ENCODE peak calls at places on chromosomes 13 and 19, in seven cellular contexts. One of them, this sample, is unnamed.

GRCh38 chr19:2186071-2186846 is 22.5 kb downstream of the DOT1L start:
- DNase-seq in NCI-H1105 treated with DMSO at 0.1 percent for 48 hours: no peak
- DNase-seq in stimulated activated CD4-positive, alpha-beta T cell treated with anti-CD3 and anti-CD28 coated beads, Interleukin-1b, Interleukin-23, amount 100 ng/mL, for 48 hours: no peak
- DNase-seq in iPS DF 19.7: no peak
- DNase-seq in mucosa of descending colon: peak; percentile 80
- DNase-seq in iris pigment epithelial cell: peak; percentile 91
- DNase-seq in type B pancreatic cell: no peak
- DNase-seq in this sample: no peak

GRCh38 chr19:49801966-49802661 is 11.0 kb downstream of the FUZ start:
- DNase-seq in type B pancreatic cell: no peak
- DNase-seq in iris pigment epithelial cell: peak; percentile 90
- DNase-seq in iPS DF 19.7: peak; percentile 78
- DNase-seq in mucosa of descending colon: peak; percentile 79
- DNase-seq in NCI-H1105 treated with DMSO at 0.1 percent for 48 hours: peak; percentile 77
- DNase-seq in stimulated activated CD4-positive, alpha-beta T cell treated with anti-CD3 and anti-CD28 coated beads, Interleukin-1b, Interleukin-23, amount 100 ng/mL, for 48 hours: no peak
- DNase-seq in this sample: no peak

GRCh38 chr19:24140099-24140498 is 53.1 kb downstream of the ZNF254 start:
- DNase-seq in iPS DF 19.7: no peak
- DNase-seq in mucosa of descending colon: no peak
- DNase-seq in stimulated activated CD4-positive, alpha-beta T cell treated with anti-CD3 and anti-CD28 coated beads, Interleukin-1b, Interleukin-23, amount 100 ng/mL, for 48 hours: no peak
- DNase-seq in NCI-H1105 treated with DMSO at 0.1 percent for 48 hours: no peak
- DNase-seq in type B pancreatic cell: no peak
- DNase-seq in iris pigment epithelial cell: peak; percentile 98
- DNase-seq in this sample: peak; percentile 80

GRCh38 chr13:31431722-31432137 is 232.0 kb downstream of the B3GLCT start:
- DNase-seq in NCI-H1105 treated with DMSO at 0.1 percent for 48 hours: no peak
- DNase-seq in type B pancreatic cell: no peak
- DNase-seq in mucosa of descending colon: no peak
- DNase-seq in iris pigment epithelial cell: peak; percentile 25
- DNase-seq in iPS DF 19.7: no peak
- DNase-seq in stimulated activated CD4-positive, alpha-beta T cell treated with anti-CD3 and anti-CD28 coated beads, Interleukin-1b, Interleukin-23, amount 100 ng/mL, for 48 hours: peak; percentile 55
- DNase-seq in this sample: peak; percentile 32

GRCh38 chr13:50729177-50729576 is 114.3 kb downstream of the DLEU7 start:
- DNase-seq in type B pancreatic cell: no peak
- DNase-seq in iPS DF 19.7: no peak
- DNase-seq in mucosa of descending colon: no peak
- DNase-seq in NCI-H1105 treated with DMSO at 0.1 percent for 48 hours: no peak
- DNase-seq in iris pigment epithelial cell: no peak
- DNase-seq in stimulated activated CD4-positive, alpha-beta T cell treated with anti-CD3 and anti-CD28 coated beads, Interleukin-1b, Interleukin-23, amount 100 ng/mL, for 48 hours: no peak
- DNase-seq in this sample: no peak

GRCh38 chr19:14497347-14497921 is 1.5 kb upstream of the GIPC1 start:
- DNase-seq in NCI-H1105 treated with DMSO at 0.1 percent for 48 hours: no peak
- DNase-seq in iPS DF 19.7: no peak
- DNase-seq in mucosa of descending colon: peak; percentile 83
- DNase-seq in type B pancreatic cell: no peak
- DNase-seq in iris pigment epithelial cell: no peak
- DNase-seq in stimulated activated CD4-positive, alpha-beta T cell treated with anti-CD3 and anti-CD28 coated beads, Interleukin-1b, Interleukin-23, amount 100 ng/mL, for 48 hours: no peak
- DNase-seq in this sample: no peak

GRCh38 chr13:110149036-110149435 is 157.9 kb downstream of the COL4A1 start:
- DNase-seq in iris pigment epithelial cell: no peak
- DNase-seq in mucosa of descending colon: no peak
- DNase-seq in iPS DF 19.7: no peak
- DNase-seq in NCI-H1105 treated with DMSO at 0.1 percent for 48 hours: no peak
- DNase-seq in stimulated activated CD4-positive, alpha-beta T cell treated with anti-CD3 and anti-CD28 coated beads, Interleukin-1b, Interleukin-23, amount 100 ng/mL, for 48 hours: no peak
- DNase-seq in type B pancreatic cell: peak; percentile 8
- DNase-seq in this sample: no peak

GRCh38 chr19:44776402-44777096 is 1.1 kb upstream of the CBLC start:
- DNase-seq in NCI-H1105 treated with DMSO at 0.1 percent for 48 hours: no peak
- DNase-seq in stimulated activated CD4-positive, alpha-beta T cell treated with anti-CD3 and anti-CD28 coated beads, Interleukin-1b, Interleukin-23, amount 100 ng/mL, for 48 hours: no peak
- DNase-seq in type B pancreatic cell: no peak
- DNase-seq in iris pigment epithelial cell: no peak
- DNase-seq in mucosa of descending colon: peak; percentile 94
- DNase-seq in iPS DF 19.7: no peak
- DNase-seq in this sample: no peak

GRCh38 chr19:34291235-34291634 is 36.9 kb downstream of the GARRE1 start:
- DNase-seq in iPS DF 19.7: no peak
- DNase-seq in mucosa of descending colon: no peak
- DNase-seq in iris pigment epithelial cell: no peak
- DNase-seq in NCI-H1105 treated with DMSO at 0.1 percent for 48 hours: no peak
- DNase-seq in stimulated activated CD4-positive, alpha-beta T cell treated with anti-CD3 and anti-CD28 coated beads, Interleukin-1b, Interleukin-23, amount 100 ng/mL, for 48 hours: no peak
- DNase-seq in type B pancreatic cell: no peak
- DNase-seq in this sample: no peak

GRCh38 chr13:49995535-49996165 is 1.2 kb upstream of the TRIM13 start:
- DNase-seq in iris pigment epithelial cell: peak; percentile 59
- DNase-seq in mucosa of descending colon: no peak
- DNase-seq in stimulated activated CD4-positive, alpha-beta T cell treated with anti-CD3 and anti-CD28 coated beads, Interleukin-1b, Interleukin-23, amount 100 ng/mL, for 48 hours: no peak
- DNase-seq in NCI-H1105 treated with DMSO at 0.1 percent for 48 hours: no peak
- DNase-seq in iPS DF 19.7: no peak
- DNase-seq in type B pancreatic cell: no peak
- DNase-seq in this sample: no peak

GRCh38 chr13:72808917-72809500 is 27.1 kb downstream of the PIBF1 start:
- DNase-seq in type B pancreatic cell: no peak
- DNase-seq in iris pigment epithelial cell: no peak
- DNase-seq in stimulated activated CD4-positive, alpha-beta T cell treated with anti-CD3 and anti-CD28 coated beads, Interleukin-1b, Interleukin-23, amount 100 ng/mL, for 48 hours: no peak
- DNase-seq in iPS DF 19.7: no peak
- DNase-seq in mucosa of descending colon: no peak
- DNase-seq in NCI-H1105 treated with DMSO at 0.1 percent for 48 hours: no peak
- DNase-seq in this sample: peak; percentile 24